ENCODE peak calls at places on chromosomes 3 and 15, in nine cellular contexts. V is body of pancreas; E is right atrium auricular region; U is MM.1S; A is right cardiac atrium; P is CD8-positive, alpha-beta T cell; T is IMR-90; S is transverse colon; G is ovary. L is an unnamed sample. For H3K9me3 and H3K4me1, the result is how much of the 10 kb centered on the place peaks cover.

GRCh38 chr3:157948605-157949383 is 157.4 kb downstream of the SHOX2 start:
- DNase-seq in V (no peak), E (no peak), U (peak), A (peak), P (no peak), T (no peak), S (no peak), G (no peak), L (no peak)

GRCh38 chr3:160707187-160707789 is 30.3 kb downstream of the ARL14 start:
- DNase-seq in V (peak), E (no peak), U (peak), A (no peak), P (peak), T (peak), S (peak), G (no peak), L (no peak)

GRCh38 chr3:145981057-145981456 is 179.9 kb downstream of the PLOD2 start:
- DNase-seq in V (no peak), E (no peak), U (no peak), A (no peak), P (no peak), T (no peak), S (no peak), G (no peak), L (no peak)

GRCh38 chr3:143507735-143508580 is 340.3 kb downstream of the SLC9A9 start:
- DNase-seq in V (no peak), E (no peak), U (no peak), A (no peak), P (no peak), T (peak), S (no peak), G (no peak), L (no peak)

GRCh38 chr3:5384557-5384956 is 197.1 kb downstream of the EDEM1 start:
- DNase-seq in V (no peak), E (no peak), U (no peak), A (no peak), P (no peak), T (no peak), S (no peak), G (no peak), L (no peak)

GRCh38 chr3:123335007-123335670 is 113.8 kb downstream of the ADCY5 start:
- DNase-seq in V (no peak), E (no peak), U (peak), A (no peak), P (no peak), T (no peak), S (no peak), G (peak), L (no peak)

GRCh38 chr3:144363856-144364255 is 392.2 kb downstream of the DIPK2A start:
- DNase-seq in V (no peak), E (no peak), U (no peak), A (no peak), P (no peak), T (no peak), S (no peak), G (no peak), L (no peak)

GRCh38 chr3:4809970-4810369 is 169.3 kb upstream of the BHLHE40 start:
- DNase-seq in V (no peak), E (no peak), U (no peak), A (no peak), P (no peak), T (no peak), S (no peak), G (no peak), L (no peak)

GRCh38 chr15:79028411-79028964 is 62.1 kb downstream of the RASGRF1 start:
- DNase-seq in V (peak), E (no peak), U (peak), A (peak), P (no peak), T (peak), S (peak), G (peak), L (no peak)

GRCh38 chr3:186110975-186111974 is 2.4 kb upstream of the ETV5 start:
- DNase-seq in V (no peak), E (no peak), U (no peak), A (peak), P (no peak), T (no peak), S (no peak), G (no peak), L (peak)

GRCh38 chr3:51311055-51311454 is 74.0 kb upstream of the MANF start:
- DNase-seq in V (no peak), E (no peak), U (peak), A (no peak), P (no peak), T (peak), S (no peak), G (no peak), L (no peak)

GRCh38 chr3:122940628-122941086 is 86.9 kb downstream of the SEMA5B start:
- DNase-seq in V (no peak), E (no peak), U (no peak), A (no peak), P (no peak), T (no peak), S (no peak), G (peak), L (no peak)

GRCh38 chr3:112373476-112373875 is 40.5 kb downstream of the CD200 start:
- DNase-seq in V (no peak), E (no peak), U (no peak), A (no peak), P (no peak), T (no peak), S (no peak), G (no peak), L (no peak)
- H3K9me3 ChIP-seq in V (under half), E (under half), U (under half), A (under half), P (under half), T (under half), S (under half), G (under half), L (under half)

DNA sequence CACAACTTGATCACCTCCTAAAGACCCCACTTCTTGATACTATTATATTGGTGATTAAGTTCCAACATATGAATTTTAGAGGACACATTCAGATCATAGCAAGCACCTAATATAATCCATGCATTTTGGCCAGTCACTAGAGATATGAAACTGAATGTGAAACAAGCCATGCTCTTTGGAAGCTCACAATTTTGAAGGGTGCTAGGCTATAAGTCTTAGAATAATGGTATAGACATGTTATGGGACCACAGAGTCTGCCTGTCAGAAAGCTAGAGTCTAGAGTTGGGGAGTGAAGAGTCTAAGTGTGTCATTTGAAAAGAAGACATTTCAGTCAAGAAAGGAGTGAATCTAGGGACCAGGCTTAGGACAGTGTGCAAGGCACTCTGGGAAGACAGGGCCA is 186.4 kb upstream of the SLC24A5 start:
- DNase-seq in V (no peak), E (no peak), U (peak), A (no peak), P (no peak), T (no peak), S (no peak), G (no peak), L (no peak)
- H3K4me1 ChIP-seq in V (under half), E (under half), U (under half), A (under half), P (under half), T (under half), S (under half), G (under half), L (under half)

GRCh38 chr15:25251700-25252390 is 187.0 kb downstream of the UBE3A start:
- DNase-seq in V (no peak), E (no peak), U (no peak), A (peak), P (no peak), T (no peak), S (peak), G (peak), L (peak)
- H3K9me3 ChIP-seq in V (under half), E (under half), U (under half), A (under half), P (under half), T (under half), S (under half), G (under half), L (under half)

GRCh38 chr3:100040446-100040845 is 73.9 kb downstream of the FILIP1L start:
- DNase-seq in V (no peak), E (peak), U (no peak), A (no peak), P (no peak), T (peak), S (no peak), G (no peak), L (peak)

GRCh38 chr3:100041328-100041749 is 73.0 kb downstream of the FILIP1L start:
- DNase-seq in V (no peak), E (no peak), U (no peak), A (no peak), P (no peak), T (peak), S (no peak), G (no peak), L (no peak)

GRCh38 chr3:100040846-100041245 is 73.5 kb downstream of the FILIP1L start:
- DNase-seq in V (no peak), E (no peak), U (no peak), A (no peak), P (no peak), T (peak), S (no peak), G (no peak), L (no peak)

GRCh38 chr3:100042144-100042543 is 72.2 kb downstream of the FILIP1L start:
- DNase-seq in V (no peak), E (no peak), U (no peak), A (no peak), P (no peak), T (peak), S (no peak), G (no peak), L (no peak)

GRCh38 chr3:100039075-100039474 is 75.2 kb downstream of the FILIP1L start:
- DNase-seq in V (no peak), E (no peak), U (no peak), A (no peak), P (no peak), T (no peak), S (no peak), G (no peak), L (no peak)
- H3K4me1 ChIP-seq in V (under half), E (under half), U (under half), A (under half), P (under half), T (under half), S (under half), G (under half), L (under half)

DNA sequence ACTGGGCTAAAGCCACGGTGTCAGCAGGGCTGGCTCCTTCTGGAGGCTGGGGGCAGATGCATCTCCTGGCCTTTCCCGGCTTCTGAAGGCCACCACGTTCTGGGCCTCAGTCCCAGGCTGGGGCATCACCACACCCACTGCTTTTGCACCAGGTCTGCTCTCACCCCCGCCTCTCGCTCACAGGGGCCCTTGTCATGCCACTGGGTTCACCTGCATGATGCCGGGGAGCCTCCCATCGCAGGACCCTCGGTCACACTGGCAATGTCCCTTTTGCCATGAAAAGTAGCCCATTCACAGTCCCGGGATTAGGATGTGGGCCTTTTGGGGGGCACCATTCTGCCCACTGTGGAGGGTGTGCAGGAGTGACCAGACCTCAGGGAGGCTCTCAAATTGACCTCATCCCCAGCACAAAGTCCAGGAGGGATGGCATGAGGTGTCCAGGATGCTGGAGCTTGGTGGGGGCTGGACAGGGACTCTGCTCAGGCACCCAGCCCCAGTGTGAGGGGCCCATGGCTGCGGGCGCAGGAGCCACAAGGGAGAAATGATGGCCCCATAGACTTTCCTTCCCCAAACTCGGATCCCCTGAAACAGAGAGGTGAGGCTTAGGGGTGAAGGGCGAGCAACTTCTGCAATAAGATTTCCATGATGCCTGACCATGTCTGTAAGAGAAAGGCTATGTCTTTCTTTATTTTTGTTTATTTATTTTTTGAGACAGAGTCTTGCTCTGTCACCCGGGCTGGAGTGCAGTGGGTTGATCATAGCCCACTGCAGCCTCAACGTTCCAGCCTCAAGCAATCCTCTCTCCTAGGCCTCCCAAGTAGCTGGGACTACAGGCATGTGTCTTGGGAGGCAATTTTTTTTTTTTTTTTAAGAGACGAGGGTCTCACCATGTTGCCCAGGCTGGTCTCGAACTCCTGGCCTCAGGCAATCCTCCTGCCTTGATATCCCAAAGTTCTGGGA is 189.1 kb downstream of the GOLGA6L6 start:
- DNase-seq in V (peak), E (no peak), U (peak), A (peak), P (no peak), T (no peak), S (no peak), G (peak), L (peak)
- H3K9me3 ChIP-seq in V (under half), E (under half), U (under half), A (under half), P (under half), T (half or more), S (under half), G (under half), L (under half)

GRCh38 chr15:92073044-92073785 is 219.7 kb downstream of the SLCO3A1 start:
- DNase-seq in V (no peak), E (no peak), U (no peak), A (no peak), P (no peak), T (peak), S (no peak), G (no peak), L (no peak)

GRCh38 chr15:92074161-92074560 is 220.7 kb downstream of the SLCO3A1 start:
- DNase-seq in V (no peak), E (no peak), U (no peak), A (no peak), P (no peak), T (no peak), S (no peak), G (no peak), L (no peak)

GRCh38 chr15:92076536-92076935 is 223.0 kb downstream of the SLCO3A1 start:
- DNase-seq in V (no peak), E (no peak), U (no peak), A (peak), P (no peak), T (no peak), S (no peak), G (no peak), L (no peak)

GRCh38 chr15:92075764-92076163 is 222.3 kb downstream of the SLCO3A1 start:
- DNase-seq in V (no peak), E (no peak), U (no peak), A (no peak), P (no peak), T (no peak), S (no peak), G (no peak), L (no peak)

GRCh38 chr15:92074646-92075045 is 221.1 kb downstream of the SLCO3A1 start:
- DNase-seq in V (peak), E (peak), U (no peak), A (peak), P (no peak), T (peak), S (no peak), G (no peak), L (peak)
- H3K4me1 ChIP-seq in V (under half), E (under half), U (under half), A (under half), P (under half), T (under half), S (under half), G (under half), L (half or more)

DNA sequence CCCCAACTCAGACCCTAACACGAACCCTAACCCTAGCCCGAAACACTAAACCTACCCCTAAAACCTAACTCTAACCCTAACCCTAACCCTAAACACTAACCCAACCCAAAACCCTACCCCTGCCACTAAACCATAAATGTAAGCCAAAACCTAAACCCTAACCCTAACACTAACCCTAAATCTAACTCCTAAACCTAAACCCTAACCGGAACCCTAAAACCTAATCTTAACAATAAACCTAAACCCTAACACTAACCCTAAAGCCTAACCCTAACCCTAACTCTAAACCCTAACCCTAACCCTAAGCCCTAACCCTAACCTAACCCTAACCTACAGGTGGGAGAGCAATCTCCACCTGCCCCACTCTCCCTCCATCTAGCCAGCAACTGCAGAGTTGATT is 152.3 kb downstream of the OR4M2 start:
- DNase-seq in V (no peak), E (no peak), U (no peak), A (no peak), P (no peak), T (no peak), S (no peak), G (no peak), L (no peak)
- H3K9me3 ChIP-seq in V (under half), E (under half), U (under half), A (under half), P (under half), T (under half), S (under half), G (under half), L (under half)